ENCODE peak calls at places on chromosomes 3 and 15, in six cellular contexts. F is uterus, X is Karpas-422, V is aorta, L is heart right ventricle, G is neural progenitor cell. W is an unnamed sample.

GRCh38 chr3:3699407-3699806 is 99.8 kb upstream of the LRRN1 start:
- DNase-seq in F (no peak), X (no peak), V (no peak), L (no peak), G (no peak), W (no peak)

GRCh38 chr15:48507416-48508065 is 138.0 kb downstream of the FBN1 start:
- DNase-seq in F (peak), X (peak), V (no peak), L (no peak), G (peak), W (no peak)

GRCh38 chr3:150114873-150115570 is 144.3 kb upstream of the PFN2 start:
- DNase-seq in F (no peak), X (no peak), V (no peak), L (no peak), G (no peak), W (no peak)

GRCh38 chr3:139427283-139428060 is 38.0 kb upstream of the COPB2 start:
- DNase-seq in F (peak), X (peak), V (no peak), L (no peak), G (peak), W (no peak)

GRCh38 chr15:50797926-50798325 is 32.4 kb upstream of the SPPL2A start:
- DNase-seq in F (no peak), X (no peak), V (no peak), L (no peak), G (no peak), W (no peak)

GRCh38 chr3:151384741-151385174 is at the start of gene P2RY12:
- DNase-seq in F (no peak), X (peak), V (no peak), L (no peak), G (no peak), W (no peak)

GRCh38 chr3:29683306-29683993 is 402.6 kb downstream of the RBMS3 start:
- DNase-seq in F (no peak), X (peak), V (no peak), L (no peak), G (no peak), W (no peak)

GRCh38 chr15:48800811-48801460 is 9.9 kb downstream of the CEP152 start:
- DNase-seq in F (no peak), X (no peak), V (no peak), L (no peak), G (no peak), W (no peak)

GRCh38 chr3:12557472-12558105 is 702 bp downstream of the MKRN2 start:
- DNase-seq in F (no peak), X (peak), V (no peak), L (no peak), G (no peak), W (no peak)

GRCh38 chr15:85897207-85897817 is 102.6 kb upstream of the KLHL25 start:
- DNase-seq in F (no peak), X (no peak), V (no peak), L (no peak), G (no peak), W (no peak)

GRCh38 chr15:99059010-99059981 is 45.6 kb upstream of the SYNM start:
- DNase-seq in F (peak), X (no peak), V (peak), L (peak), G (peak), W (peak)

GRCh38 chr3:107045791-107046190 is 331.4 kb upstream of the CCDC54 start:
- DNase-seq in F (no peak), X (no peak), V (no peak), L (no peak), G (no peak), W (no peak)

GRCh38 chr15:78702609-78703332 is 61.8 kb upstream of the CHRNB4 start:
- DNase-seq in F (no peak), X (no peak), V (no peak), L (no peak), G (no peak), W (no peak)

GRCh38 chr3:52886049-52886730 is 11.2 kb downstream of the STIMATE start:
- DNase-seq in F (no peak), X (no peak), V (no peak), L (no peak), G (no peak), W (no peak)

GRCh38 chr3:71581451-71581980 is 2.0 kb downstream of the FOXP1 start:
- DNase-seq in F (peak), X (peak), V (peak), L (peak), G (peak), W (peak)

GRCh38 chr3:14299767-14300166 is 102.6 kb upstream of the SLC6A6 start:
- DNase-seq in F (no peak), X (no peak), V (no peak), L (no peak), G (no peak), W (no peak)

GRCh38 chr3:45547764-45548683 is 46.5 kb upstream of the LIMD1 start:
- DNase-seq in F (no peak), X (no peak), V (peak), L (peak), G (no peak), W (no peak)

GRCh38 chr15:77440378-77440999 is 19.8 kb downstream of the HMG20A start:
- DNase-seq in F (no peak), X (no peak), V (no peak), L (no peak), G (no peak), W (no peak)

GRCh38 chr3:110343376-110343775 is 728.2 kb upstream of the NECTIN3 start:
- DNase-seq in F (no peak), X (no peak), V (no peak), L (no peak), G (peak), W (no peak)

GRCh38 chr15:79067434-79067833 is 23.1 kb downstream of the RASGRF1 start:
- DNase-seq in F (no peak), X (no peak), V (no peak), L (no peak), G (no peak), W (no peak)

GRCh38 chr3:143507735-143508580 is 340.3 kb downstream of the SLC9A9 start:
- DNase-seq in F (no peak), X (no peak), V (no peak), L (no peak), G (no peak), W (no peak)

GRCh38 chr15:84797212-84797611 is 19.9 kb upstream of the ALPK3 start:
- DNase-seq in F (no peak), X (no peak), V (no peak), L (no peak), G (no peak), W (no peak)

GRCh38 chr3:7630925-7631324 is 770.0 kb downstream of the GRM7 start:
- DNase-seq in F (no peak), X (no peak), V (peak), L (peak), G (peak), W (peak)

GRCh38 chr3:55721716-55722484 is 234.8 kb upstream of the WNT5A start:
- DNase-seq in F (peak), X (peak), V (no peak), L (peak), G (peak), W (peak)

GRCh38 chr3:188153498-188153948 is 434 bp upstream of the LPP start:
- DNase-seq in F (peak), X (peak), V (peak), L (peak), G (peak), W (peak)

GRCh38 chr3:153392363-153392762 is 230.3 kb downstream of the RAP2B start:
- DNase-seq in F (no peak), X (no peak), V (no peak), L (no peak), G (no peak), W (no peak)

GRCh38 chr15:80694624-80695098 is 449 bp upstream of the ABHD17C start:
- DNase-seq in F (peak), X (no peak), V (peak), L (peak), G (peak), W (peak)

GRCh38 chr3:186381424-186382216 is 19.6 kb upstream of the DGKG start:
- DNase-seq in F (no peak), X (no peak), V (no peak), L (no peak), G (no peak), W (no peak)

DNA sequence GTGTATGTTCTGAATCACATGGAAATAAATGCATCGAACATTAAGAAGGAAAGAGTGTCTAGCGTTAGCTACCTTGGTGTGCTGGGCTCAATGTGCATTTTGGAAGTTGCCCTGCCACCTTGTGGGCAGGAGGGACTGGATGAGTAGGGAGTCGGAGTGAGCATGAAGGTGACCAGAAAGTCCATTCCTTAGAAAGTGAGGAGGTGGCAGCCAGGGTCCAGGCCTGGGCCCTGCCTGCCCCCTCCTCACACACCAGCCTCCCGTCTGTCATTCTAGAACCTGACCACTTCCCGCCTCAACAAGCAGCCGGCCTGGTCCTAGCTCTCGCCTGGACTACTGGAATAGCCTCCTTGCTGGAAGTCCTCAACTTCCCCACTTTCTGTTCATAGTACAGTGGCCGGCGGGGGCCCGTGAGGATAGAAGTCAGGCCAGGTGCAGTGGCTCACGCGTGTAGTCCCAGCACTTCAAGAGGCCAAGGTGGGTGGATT is 10.2 kb upstream of the GATA2 start:
- DNase-seq in F (no peak), X (no peak), V (no peak), L (no peak), G (peak), W (no peak)
- H3K27ac ChIP-seq in F (no peak), X (no peak), V (no peak), L (no peak), G (no peak), W (no peak)

DNA sequence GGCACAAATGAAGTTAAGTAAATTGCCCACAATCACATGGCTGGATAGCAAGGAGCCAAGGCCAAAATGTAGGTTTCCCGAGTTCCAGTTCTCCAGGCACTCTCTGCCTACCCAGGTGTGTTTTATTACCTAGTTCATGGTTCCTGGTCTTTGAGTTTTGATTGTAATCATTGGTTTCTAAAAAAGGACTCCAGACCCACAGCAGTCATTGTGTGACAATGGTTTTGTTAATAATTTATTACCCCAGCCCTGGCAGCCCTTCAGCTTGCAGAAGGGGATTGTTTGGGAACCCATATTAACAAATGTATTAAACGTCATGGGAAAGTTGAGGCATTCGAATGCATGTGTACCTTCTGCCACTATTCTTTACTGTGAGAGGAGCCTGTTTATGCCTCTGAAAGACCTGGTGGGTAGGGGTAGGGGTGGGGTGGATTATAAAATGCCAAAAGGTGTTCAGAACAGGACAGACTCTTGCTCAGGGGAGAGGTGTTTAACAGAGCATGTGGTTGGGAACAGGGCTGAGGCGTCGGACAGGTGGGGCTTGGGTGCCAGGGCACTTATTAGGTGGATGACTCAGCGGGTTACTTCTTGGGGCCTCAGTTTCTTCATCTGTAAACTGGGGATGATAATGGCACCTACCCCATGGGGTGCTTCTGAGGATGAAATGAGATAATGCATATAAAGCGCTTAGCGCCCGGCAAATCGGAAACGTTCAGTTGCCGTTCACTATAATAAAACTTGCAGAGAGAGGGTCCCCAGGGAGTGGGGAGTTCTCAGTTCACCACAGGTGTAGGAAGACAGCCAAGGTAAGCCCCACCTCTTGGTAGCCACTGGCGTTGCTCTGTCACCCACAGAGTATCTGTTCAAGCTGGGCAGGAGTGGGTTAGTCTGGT is 221.9 kb upstream of the BHLHE40 start:
- DNase-seq in F (no peak), X (no peak), V (no peak), L (no peak), G (no peak), W (no peak)
- H3K27ac ChIP-seq in F (no peak), X (no peak), V (no peak), L (no peak), G (no peak), W (no peak)

DNA sequence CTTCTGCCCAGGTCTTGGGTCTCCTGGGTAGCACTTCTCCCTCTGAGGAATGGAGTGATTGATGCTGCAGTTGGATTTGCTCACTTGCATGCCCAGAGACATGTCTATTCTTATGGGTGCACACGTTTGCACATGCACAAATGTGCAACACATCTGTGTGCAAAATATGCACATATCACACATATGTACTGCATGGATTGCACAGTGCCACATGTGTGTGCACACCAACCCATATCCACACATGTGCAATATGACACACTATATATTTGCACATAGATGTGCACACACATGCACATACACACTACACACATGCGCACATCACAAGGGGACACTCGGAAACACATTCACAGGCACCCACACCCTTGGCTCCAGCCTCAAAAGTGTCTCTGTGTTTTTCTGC is 671 bp upstream of the SEMA3B start:
- DNase-seq in F (no peak), X (no peak), V (no peak), L (no peak), G (no peak), W (no peak)
- H3K27ac ChIP-seq in F (peak), X (no peak), V (no peak), L (peak), G (no peak), W (peak)

GRCh38 chr3:11331101-11331500 is 58.9 kb downstream of the ATG7 start:
- DNase-seq in F (no peak), X (no peak), V (no peak), L (no peak), G (no peak), W (no peak)

GRCh38 chr3:11323827-11324226 is 51.6 kb downstream of the ATG7 start:
- DNase-seq in F (no peak), X (no peak), V (no peak), L (no peak), G (no peak), W (no peak)

GRCh38 chr3:11329779-11330178 is 57.6 kb downstream of the ATG7 start:
- DNase-seq in F (no peak), X (no peak), V (no peak), L (no peak), G (no peak), W (no peak)

GRCh38 chr3:11327619-11328018 is 55.4 kb downstream of the ATG7 start:
- DNase-seq in F (no peak), X (no peak), V (no peak), L (no peak), G (no peak), W (no peak)

GRCh38 chr3:11328196-11328945 is 56.2 kb downstream of the ATG7 start:
- DNase-seq in F (no peak), X (no peak), V (no peak), L (no peak), G (no peak), W (no peak)
- H3K27ac ChIP-seq in F (no peak), X (no peak), V (no peak), L (no peak), G (no peak), W (no peak)

DNA sequence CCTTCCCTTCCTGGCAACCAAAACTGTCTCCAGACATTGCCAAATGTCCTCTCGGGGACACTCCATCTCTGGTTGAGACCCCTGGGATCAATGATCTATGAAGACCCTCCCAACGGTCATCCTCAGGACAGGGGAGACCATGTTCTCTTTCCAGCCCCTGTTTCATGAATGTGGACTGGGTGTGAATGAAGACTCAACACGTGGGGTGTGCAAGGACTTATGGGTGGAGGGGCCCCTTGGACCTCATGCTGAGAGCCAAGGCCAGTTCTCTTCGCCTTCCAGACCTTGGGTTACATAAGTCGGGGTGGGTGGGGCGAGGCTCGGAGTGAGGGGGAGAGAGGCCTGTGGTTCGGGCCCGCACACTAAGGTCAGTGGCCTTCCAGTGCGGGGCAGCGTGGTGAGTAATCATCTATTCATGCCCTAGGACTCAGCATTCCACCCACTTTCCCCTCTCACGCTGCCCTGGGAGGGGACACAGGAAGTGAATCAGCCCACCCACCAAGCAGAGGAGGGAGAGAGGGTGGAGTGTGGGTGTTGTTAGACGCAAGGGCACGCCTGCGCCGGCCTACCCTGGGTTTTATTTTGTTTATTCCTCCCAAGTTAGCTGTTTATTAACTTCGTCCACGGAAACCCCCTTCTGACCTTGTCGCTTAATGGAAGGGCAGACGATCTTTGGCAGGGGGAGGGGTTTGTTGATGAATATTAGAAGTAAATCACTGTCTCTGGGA is 6.7 kb downstream of the PAQR5 start:
- DNase-seq in F (no peak), X (no peak), V (peak), L (no peak), G (no peak), W (no peak)
- H3K27ac ChIP-seq in F (no peak), X (no peak), V (no peak), L (no peak), G (no peak), W (no peak)